ENCODE peak calls at places on chromosome 1, in seven cellular contexts. Y, A, N, D, I, X and V are unnamed samples.

GRCh38 chr1:234734864-234735263 is 124.9 kb upstream of the IRF2BP2 start:
- DNase-seq in I (no peak), X (no peak), D (no peak), N (no peak), Y (no peak), A (no peak), V (no peak)

GRCh38 chr1:13450204-13450603 is 40.0 kb downstream of the PRAMEF20 start:
- DNase-seq in D (no peak), N (no peak), I (no peak), Y (no peak), X (no peak), A (no peak), V (no peak)

GRCh38 chr1:17207966-17208418 is 3.1 kb downstream of the PADI1 start:
- DNase-seq in I (no peak), D (peak; percentile 19), X (peak; percentile 56), N (peak; percentile 89), A (no peak), Y (peak; percentile 69), V (peak; percentile 38)

GRCh38 chr1:6059866-6060265 is 14.2 kb downstream of the KCNAB2 start:
- DNase-seq in I (no peak), A (no peak), X (no peak), D (no peak), Y (no peak), N (peak; percentile 25), V (no peak)

GRCh38 chr1:229165327-229165726 is 105.6 kb upstream of the RAB4A start:
- DNase-seq in A (no peak), Y (peak; percentile 35), I (no peak), N (no peak), D (peak; percentile 43), X (no peak), V (no peak)

GRCh38 chr1:22876359-22877111 is 96.1 kb downstream of the LACTBL1 start:
- DNase-seq in A (no peak), Y (peak; percentile 65), D (no peak), X (no peak), I (no peak), N (no peak), V (peak; percentile 34)

GRCh38 chr1:27418326-27418761 is 25.9 kb downstream of the GPR3 start:
- DNase-seq in A (no peak), I (peak; percentile 69), N (peak; percentile 91), Y (peak; percentile 95), D (peak; percentile 60), X (peak; percentile 84), V (peak; percentile 95)

GRCh38 chr1:108947871-108948525 is 15.3 kb downstream of the CLCC1 start:
- DNase-seq in Y (peak; percentile 15), A (no peak), N (peak; percentile 6), D (no peak), X (no peak), I (no peak), V (no peak)

GRCh38 chr1:64093941-64094340 is 109.5 kb upstream of the UBE2U start:
- DNase-seq in A (no peak), N (peak; percentile 15), I (no peak), D (no peak), Y (peak; percentile 53), X (no peak), V (peak; percentile 52)

GRCh38 chr1:12244585-12244984 is 14.8 kb downstream of the VPS13D start:
- DNase-seq in D (no peak), N (no peak), A (no peak), X (no peak), I (no peak), Y (no peak), V (no peak)

GRCh38 chr1:56897150-56898004 is 42.8 kb downstream of the C8A start:
- DNase-seq in A (no peak), X (no peak), Y (peak; percentile 81), D (no peak), N (peak; percentile 84), I (peak; percentile 19), V (peak; percentile 57)

GRCh38 chr1:222370911-222371717 is 176.8 kb downstream of the HHIPL2 start:
- DNase-seq in I (no peak), Y (peak; percentile 33), A (no peak), D (no peak), N (peak; percentile 36), X (no peak), V (peak; percentile 98)

GRCh38 chr1:99507906-99508732 is 137.8 kb upstream of the PALMD start:
- DNase-seq in D (no peak), Y (no peak), N (no peak), A (no peak), I (no peak), X (no peak), V (no peak)

GRCh38 chr1:8194481-8195227 is 123.3 kb upstream of the SLC45A1 start:
- DNase-seq in N (peak; percentile 74), X (no peak), A (no peak), I (no peak), Y (peak; percentile 26), D (no peak), V (peak; percentile 62)

GRCh38 chr1:41662061-41662655 is 177.7 kb upstream of the EDN2 start:
- DNase-seq in X (peak; percentile 83), N (peak; percentile 66), I (peak; percentile 87), A (peak; percentile 81), Y (peak; percentile 68), D (peak; percentile 87), V (peak; percentile 50)